ENCODE peak calls at places on chromosomes 12 and 14, in ten cellular contexts. V, B, N, U, X, M, S, T, O and D are unnamed samples.

GRCh38 chr12:125149160-125150108 is 84.2 kb downstream of the AACS start:
- DNase-seq in V (no peak), X (no peak), U (no peak), T (peak), B (no peak), N (peak), M (no peak), O (peak), S (no peak), D (no peak)

GRCh38 chr12:45991289-45992249 is 1.2 kb upstream of the SCAF11 start:
- DNase-seq in U (peak), B (peak), O (peak), M (peak), X (peak), V (peak), S (peak), N (peak), T (peak), D (peak)

GRCh38 chr12:2284857-2285256 is 232.1 kb downstream of the CACNA1C start:
- DNase-seq in B (peak), X (peak), U (peak), M (peak), O (peak), V (peak), S (peak), T (no peak), N (peak), D (peak)

GRCh38 chr12:1044697-1045096 is 53.7 kb downstream of the ERC1 start:
- DNase-seq in B (peak), O (no peak), N (no peak), X (no peak), T (no peak), U (no peak), V (no peak), M (no peak), S (peak), D (peak)

GRCh38 chr14:24959791-24960331 is 90.1 kb downstream of the STXBP6 start:
- DNase-seq in T (no peak), U (no peak), S (peak), M (no peak), N (no peak), X (no peak), V (no peak), O (peak), B (no peak), D (no peak)

GRCh38 chr14:58987601-58988000 is 200.9 kb upstream of the DAAM1 start:
- DNase-seq in B (no peak), V (no peak), O (no peak), N (no peak), U (no peak), X (no peak), M (no peak), S (no peak), T (no peak), D (no peak)

GRCh38 chr12:94909609-94910008 is 93.9 kb downstream of the NDUFA12 start:
- DNase-seq in T (no peak), B (no peak), S (no peak), N (no peak), O (no peak), V (no peak), X (no peak), U (no peak), M (no peak), D (no peak)

GRCh38 chr14:103142903-103143302 is 19.6 kb downstream of the TNFAIP2 start:
- DNase-seq in T (no peak), M (no peak), N (no peak), V (no peak), O (no peak), X (no peak), S (no peak), U (no peak), B (no peak), D (no peak)

GRCh38 chr12:13339538-13339937 is 143.0 kb downstream of the EMP1 start:
- DNase-seq in M (no peak), T (no peak), B (peak), U (no peak), X (no peak), O (no peak), V (no peak), S (no peak), N (no peak), D (peak)

GRCh38 chr14:75175677-75176141 is 703 bp downstream of the TMED10 start:
- DNase-seq in B (peak), M (no peak), U (no peak), V (no peak), T (no peak), N (no peak), X (no peak), O (peak), S (peak), D (peak)

GRCh38 chr14:66121859-66122258 is 364.3 kb upstream of the CCDC196 start:
- DNase-seq in T (no peak), S (no peak), B (no peak), X (no peak), N (no peak), O (no peak), U (no peak), V (no peak), M (no peak), D (no peak)

GRCh38 chr14:24430143-24430681 is 458 bp downstream of the KHNYN start:
- DNase-seq in S (peak), M (peak), X (peak), U (peak), B (peak), O (peak), T (peak), V (peak), N (peak), D (peak)

GRCh38 chr14:76985540-76986260 is 42.8 kb downstream of the IRF2BPL start:
- DNase-seq in T (no peak), M (no peak), V (no peak), B (peak), O (no peak), U (no peak), S (peak), N (no peak), X (no peak), D (no peak)

DNA sequence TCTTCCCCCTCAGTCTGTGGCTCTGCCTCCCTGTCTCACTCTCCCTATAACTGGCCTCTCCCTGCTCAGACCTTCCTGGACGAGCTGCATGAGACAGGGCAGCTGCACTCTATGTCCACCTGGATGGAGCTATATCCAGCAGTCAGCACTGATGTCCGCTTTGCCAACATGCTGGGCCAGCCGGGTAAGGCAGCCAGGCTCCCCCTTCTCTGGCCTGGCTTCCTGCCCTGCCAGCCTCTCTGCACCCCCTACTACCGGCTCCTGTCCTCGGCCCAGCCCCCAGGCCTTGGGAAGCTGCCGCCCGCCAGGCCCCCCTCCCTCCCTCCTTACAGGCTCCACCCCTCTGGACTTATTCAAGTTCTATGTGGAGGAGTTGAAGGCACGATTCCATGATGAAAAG is 14.0 kb downstream of the PRPF40B start:
- DNase-seq in U (peak), M (no peak), T (no peak), V (no peak), N (no peak), X (no peak), O (no peak), S (no peak), B (no peak), D (no peak)
- H3K27ac ChIP-seq in U (peak), M (peak), T (no peak), V (no peak), N (no peak), X (peak), O (no peak), S (peak), B (no peak), D (peak)

GRCh38 chr12:120342567-120343537 is 15.3 kb upstream of the PLA2G1B start:
- DNase-seq in M (no peak), T (no peak), U (no peak), X (no peak), V (no peak), S (no peak), N (no peak), B (no peak), O (no peak), D (no peak)

GRCh38 chr12:120347766-120348165 is 20.2 kb upstream of the PLA2G1B start:
- DNase-seq in S (no peak), V (no peak), X (no peak), M (no peak), N (no peak), B (no peak), T (no peak), O (no peak), U (no peak), D (no peak)

GRCh38 chr12:120346031-120346430 is 18.5 kb upstream of the PLA2G1B start:
- DNase-seq in T (no peak), X (no peak), U (no peak), B (no peak), O (no peak), M (no peak), V (no peak), S (no peak), N (no peak), D (no peak)

GRCh38 chr12:120343692-120344091 is 16.1 kb upstream of the PLA2G1B start:
- DNase-seq in V (no peak), T (no peak), U (no peak), N (no peak), X (no peak), O (no peak), B (no peak), S (no peak), M (no peak), D (no peak)

DNA sequence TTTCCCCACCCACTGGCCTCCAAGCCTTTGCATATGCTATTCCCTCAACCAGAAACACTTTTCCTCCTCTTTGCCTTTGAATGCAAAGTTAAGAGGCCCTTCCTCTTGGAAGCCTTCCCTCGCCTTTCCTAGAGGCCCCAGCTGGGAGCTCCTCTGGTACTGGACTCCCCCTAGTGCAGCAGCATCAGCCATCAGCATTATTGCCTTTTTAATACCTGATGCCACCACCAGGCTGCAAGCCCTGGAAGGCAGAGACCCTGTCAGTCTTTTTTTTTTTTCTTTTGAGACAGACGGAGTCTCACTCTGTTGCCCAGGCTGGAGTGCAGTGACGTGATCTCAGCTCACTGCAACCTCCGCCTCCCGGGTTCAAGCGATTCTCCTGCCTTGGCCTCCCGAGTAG is 19.1 kb upstream of the PLA2G1B start:
- DNase-seq in U (no peak), S (no peak), B (no peak), M (no peak), N (no peak), T (no peak), V (no peak), X (no peak), O (no peak), D (no peak)
- TF ChIP-seq CTCF in U (no peak), S (no peak), B (no peak), M (no peak), N (no peak), T (no peak), V (no peak), X (no peak), O (no peak), D (no peak)

DNA sequence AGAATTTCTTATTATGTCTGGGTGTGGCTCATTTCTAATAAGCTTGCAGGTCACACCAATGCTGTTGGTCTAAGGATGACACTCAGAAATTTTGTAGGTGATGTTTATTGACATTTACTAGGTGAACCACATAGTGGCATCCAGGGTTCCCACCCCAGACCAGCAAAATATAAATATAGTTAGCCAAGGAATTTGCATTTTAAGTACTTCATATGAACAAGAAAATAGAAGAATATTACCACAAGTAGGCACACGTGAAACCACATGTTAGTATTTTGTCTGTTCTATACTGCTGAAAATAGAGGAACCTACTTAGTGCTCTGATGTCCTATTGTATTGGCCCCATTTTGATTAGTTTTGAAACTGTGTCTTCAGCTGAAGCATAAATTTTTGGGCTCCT is 71.1 kb downstream of the USP15 start:
- DNase-seq in V (no peak), O (no peak), X (no peak), S (no peak), M (no peak), N (no peak), T (no peak), U (no peak), B (no peak), D (no peak)
- H3K27ac ChIP-seq in V (no peak), O (no peak), X (no peak), S (no peak), M (no peak), N (no peak), T (no peak), U (no peak), B (no peak), D (no peak)

DNA sequence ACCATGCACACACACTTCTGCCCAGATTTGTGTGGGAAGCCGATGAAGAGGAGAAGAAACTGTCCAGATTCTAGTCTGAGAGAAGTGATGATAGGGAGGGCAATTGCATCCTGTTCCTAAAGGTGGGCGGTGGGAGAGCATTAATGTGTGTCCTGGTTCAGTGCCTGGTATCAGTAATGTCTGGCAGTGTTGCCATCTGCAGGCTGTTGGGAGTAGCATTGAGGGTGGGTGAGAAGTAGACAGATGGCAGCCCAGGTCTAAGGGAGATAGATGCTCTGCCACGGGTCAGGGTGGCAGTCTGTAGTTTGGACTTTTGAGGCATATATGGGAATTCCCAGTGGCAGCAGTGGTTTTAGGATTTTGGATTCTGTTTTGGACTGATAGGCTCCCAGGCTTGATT is 156.4 kb downstream of the ETNK1 start:
- DNase-seq in T (no peak), S (no peak), U (no peak), N (no peak), B (no peak), O (no peak), X (no peak), M (no peak), V (no peak), D (no peak)
- TF ChIP-seq CTCF in T (no peak), S (no peak), U (no peak), N (no peak), B (no peak), O (no peak), X (no peak), M (no peak), V (no peak), D (no peak)

GRCh38 chr14:73763396-73763795 is 49.2 kb upstream of the PNMA1 start:
- DNase-seq in T (peak), B (no peak), M (no peak), O (no peak), X (no peak), S (no peak), U (no peak), N (peak), V (no peak), D (no peak)
- H3K27ac ChIP-seq in T (peak), B (peak), M (no peak), O (no peak), X (peak), S (no peak), U (no peak), N (peak), V (no peak), D (peak)

GRCh38 chr14:99573436-99574098 is 30.4 kb downstream of the CCDC85C start:
- DNase-seq in O (no peak), T (no peak), M (no peak), U (no peak), X (no peak), N (no peak), V (no peak), S (no peak), B (no peak), D (no peak)

GRCh38 chr14:99576304-99576703 is 27.7 kb downstream of the CCDC85C start:
- DNase-seq in B (no peak), S (no peak), V (no peak), U (peak), X (no peak), M (no peak), T (no peak), N (no peak), O (no peak), D (no peak)

GRCh38 chr14:99576761-99577705 is 27.0 kb downstream of the CCDC85C start:
- DNase-seq in O (no peak), T (no peak), S (no peak), U (no peak), X (no peak), N (no peak), M (peak), B (no peak), V (no peak), D (no peak)

GRCh38 chr14:99574099-99574880 is 29.7 kb downstream of the CCDC85C start:
- DNase-seq in S (peak), T (peak), B (no peak), N (peak), U (peak), O (no peak), V (no peak), M (peak), X (peak), D (peak)

DNA sequence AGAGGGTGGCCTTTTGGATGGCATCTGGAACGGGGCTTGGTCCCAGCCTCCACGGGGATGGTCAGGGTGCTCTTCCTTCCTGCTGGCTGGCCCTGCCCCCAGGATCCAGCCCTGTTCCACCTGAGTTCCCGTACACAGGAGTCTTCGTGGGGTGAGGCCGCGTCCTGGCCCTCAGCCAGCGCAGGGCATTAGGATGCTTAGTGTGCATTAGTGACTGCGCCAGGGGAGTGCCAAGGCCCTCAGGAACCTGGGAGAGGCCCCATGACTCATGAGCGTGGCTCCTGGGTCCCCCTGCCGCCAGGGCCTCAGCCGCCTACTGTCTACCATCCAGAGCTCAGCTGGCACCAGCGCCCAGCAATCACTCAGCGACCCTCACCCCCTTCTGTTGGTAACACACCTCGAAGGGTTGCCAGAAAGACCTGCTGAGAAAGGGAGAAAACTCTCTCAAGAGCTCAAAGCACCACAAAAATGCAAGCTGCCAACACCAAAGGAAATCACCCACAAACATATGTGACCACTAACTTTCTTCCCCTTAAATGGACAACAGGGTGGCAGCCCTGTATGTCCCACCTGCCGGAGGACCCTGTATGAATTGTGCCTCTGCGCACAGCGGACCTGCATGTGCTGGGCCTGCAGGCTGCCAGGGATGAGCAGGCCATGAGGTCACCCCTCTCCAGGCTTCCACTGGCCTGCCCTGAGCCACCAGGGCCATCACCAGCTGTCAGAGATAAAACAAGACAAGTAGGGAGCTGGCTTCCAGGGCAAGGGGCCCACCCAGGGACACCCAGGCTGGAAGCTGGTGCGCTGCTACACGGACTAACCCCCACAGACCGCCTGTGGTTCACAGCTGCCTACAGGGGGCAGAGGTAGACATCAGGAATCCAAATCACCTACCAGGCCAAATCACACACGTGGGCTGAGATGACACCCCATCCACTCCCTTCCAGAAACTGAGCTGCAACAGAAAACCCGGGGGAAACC is 28.7 kb downstream of the CCDC85C start:
- DNase-seq in X (peak), S (peak), V (no peak), M (no peak), O (no peak), B (peak), N (peak), T (peak), U (peak), D (peak)
- TF ChIP-seq CTCF in X (peak), S (no peak), V (no peak), M (peak), O (no peak), B (peak), N (no peak), T (no peak), U (peak), D (no peak)

DNA sequence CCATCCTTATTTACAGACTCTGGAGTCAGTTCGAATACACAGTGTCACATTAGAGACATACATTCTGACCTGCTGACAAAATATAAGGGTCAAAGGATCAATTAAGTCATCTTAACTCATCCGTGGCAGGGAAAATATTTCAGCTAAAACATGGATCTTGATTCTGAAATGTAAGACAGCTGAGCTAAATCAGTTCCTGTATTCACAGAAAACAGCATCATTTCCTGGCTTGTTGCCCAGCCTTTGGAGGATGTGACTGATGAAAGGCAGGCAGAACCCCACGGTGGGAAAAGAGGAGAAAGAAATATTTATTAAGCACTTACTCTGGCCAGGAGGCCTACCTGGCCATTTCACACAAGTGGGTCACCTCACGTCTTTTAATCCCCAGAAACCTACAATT is 101.9 kb downstream of the GAS2L3 start:
- DNase-seq in U (no peak), X (no peak), N (peak), T (no peak), B (no peak), O (no peak), V (no peak), M (no peak), S (peak), D (no peak)
- H3K27ac ChIP-seq in U (no peak), X (no peak), N (no peak), T (no peak), B (no peak), O (no peak), V (no peak), M (no peak), S (no peak), D (no peak)